ENCODE peak calls at places on chromosome 2, in eight cellular contexts. H, W, V, K, F, U, C and J are unnamed samples. For H3K9me3, the result is how much of the 10 kb centered on the place peaks cover.

GRCh38 chr2:29448238-29448637 is 333.0 kb downstream of the CLIP4 start:
- DNase-seq in F (no peak), W (no peak), K (no peak), C (no peak), H (no peak), V (no peak), U (no peak), J (no peak)

GRCh38 chr2:16224298-16225045 is 284.1 kb downstream of the MYCN start:
- DNase-seq in U (no peak), C (no peak), H (no peak), V (no peak), W (no peak), K (no peak), F (no peak), J (no peak)

GRCh38 chr2:163664610-163665009 is 71.2 kb downstream of the FIGN start:
- DNase-seq in V (no peak), U (no peak), C (no peak), K (no peak), H (no peak), W (no peak), F (no peak), J (no peak)

GRCh38 chr2:210620456-210620855 is 64.1 kb downstream of the CPS1 start:
- DNase-seq in H (no peak), W (no peak), V (peak), K (no peak), C (no peak), F (no peak), U (no peak), J (no peak)

GRCh38 chr2:180077295-180077906 is 70.3 kb upstream of the CWC22 start:
- DNase-seq in W (no peak), H (peak), V (peak), K (peak), U (no peak), C (no peak), F (no peak), J (no peak)

GRCh38 chr2:70645733-70646420 is 92.3 kb upstream of the TGFA start:
- DNase-seq in C (no peak), W (no peak), V (peak), U (no peak), H (no peak), K (peak), F (no peak), J (no peak)

GRCh38 chr2:206452750-206453149 is 9.4 kb downstream of the ADAM23 start:
- DNase-seq in W (peak), V (no peak), C (no peak), K (no peak), U (no peak), H (no peak), F (no peak), J (no peak)

GRCh38 chr2:189129971-189130370 is 49.6 kb downstream of the COL5A2 start:
- DNase-seq in V (no peak), F (no peak), C (no peak), H (no peak), K (no peak), W (no peak), U (no peak), J (no peak)

GRCh38 chr2:37020212-37020886 is 54.0 kb upstream of the STRN start:
- DNase-seq in K (no peak), C (peak), U (peak), H (no peak), F (no peak), V (no peak), W (peak), J (peak)

GRCh38 chr2:142291964-142292363 is 161.1 kb upstream of the LRP1B start:
- DNase-seq in W (no peak), V (peak), U (no peak), K (no peak), F (no peak), H (no peak), C (no peak), J (no peak)

GRCh38 chr2:23312996-23313606 is 71.9 kb upstream of the KLHL29 start:
- DNase-seq in U (no peak), V (peak), K (peak), W (no peak), H (peak), F (peak), C (no peak), J (no peak)

GRCh38 chr2:207617011-207617671 is 8.1 kb downstream of the METTL21A start:
- DNase-seq in W (no peak), H (peak), V (no peak), K (no peak), U (no peak), F (no peak), C (no peak), J (no peak)

GRCh38 chr2:96464061-96464460 is 41.1 kb downstream of the NEURL3 start:
- DNase-seq in H (no peak), F (no peak), V (no peak), K (no peak), C (no peak), W (no peak), U (no peak), J (no peak)

GRCh38 chr2:54803783-54804758 is 80.6 kb downstream of the EML6 start:
- DNase-seq in W (no peak), K (no peak), F (no peak), U (no peak), C (no peak), V (no peak), H (no peak), J (no peak)

GRCh38 chr2:37802106-37802791 is 122.8 kb upstream of the RMDN2 start:
- DNase-seq in K (no peak), F (no peak), H (no peak), W (no peak), V (no peak), C (no peak), U (no peak), J (no peak)

GRCh38 chr2:186105016-186105415 is 366.4 kb downstream of the FSIP2 start:
- DNase-seq in U (no peak), C (no peak), K (no peak), F (no peak), H (no peak), W (no peak), V (no peak), J (no peak)

GRCh38 chr2:187349328-187349944 is 98.6 kb downstream of the CALCRL start:
- DNase-seq in W (no peak), K (no peak), F (no peak), C (no peak), U (no peak), H (no peak), V (no peak), J (no peak)

GRCh38 chr2:210713122-210713521 is 156.7 kb downstream of the CPS1 start:
- DNase-seq in F (no peak), K (no peak), U (no peak), C (no peak), H (no peak), W (no peak), V (no peak), J (no peak)

GRCh38 chr2:118091140-118091478 is 2.8 kb downstream of the INSIG2 start:
- DNase-seq in U (no peak), C (no peak), K (no peak), F (no peak), H (no peak), V (no peak), W (no peak), J (no peak)

GRCh38 chr2:73050011-73050617 is 21.4 kb downstream of the SFXN5 start:
- DNase-seq in C (no peak), V (no peak), K (no peak), W (no peak), U (no peak), F (no peak), H (no peak), J (no peak)

GRCh38 chr2:109166811-109167210 is 37.8 kb downstream of the SH3RF3 start:
- DNase-seq in F (no peak), H (no peak), W (no peak), K (no peak), C (no peak), U (no peak), V (no peak), J (no peak)

GRCh38 chr2:208657468-208657867 is 250.9 kb downstream of the PTH2R start:
- DNase-seq in F (no peak), W (no peak), V (peak), H (no peak), C (no peak), K (no peak), U (no peak), J (no peak)

GRCh38 chr2:226649201-226649600 is 150.4 kb downstream of the IRS1 start:
- DNase-seq in K (no peak), C (no peak), W (no peak), V (no peak), U (no peak), F (no peak), H (no peak), J (no peak)
- H3K9me3 ChIP-seq in K (under half), C (under half), W (under half), V (under half), U (under half), F (under half), H (under half), J (under half)

GRCh38 chr2:106561356-106561755 is 74.2 kb downstream of the CD8B2 start:
- DNase-seq in F (no peak), C (no peak), K (no peak), H (no peak), W (no peak), V (no peak), U (no peak), J (no peak)

GRCh38 chr2:106562232-106562631 is 75.1 kb downstream of the CD8B2 start:
- DNase-seq in U (no peak), K (no peak), V (no peak), W (no peak), C (no peak), F (no peak), H (no peak), J (no peak)

GRCh38 chr2:106561803-106562202 is 74.6 kb downstream of the CD8B2 start:
- DNase-seq in K (no peak), C (no peak), U (no peak), H (no peak), W (no peak), F (no peak), V (no peak), J (no peak)

GRCh38 chr2:106560773-106561172 is 73.6 kb downstream of the CD8B2 start:
- DNase-seq in W (no peak), H (no peak), F (no peak), V (no peak), K (no peak), U (no peak), C (no peak), J (no peak)

GRCh38 chr2:106562826-106563594 is 75.8 kb downstream of the CD8B2 start:
- DNase-seq in H (no peak), F (no peak), K (no peak), W (no peak), C (no peak), U (no peak), V (no peak), J (peak)
- TF ChIP-seq CTCF in H (peak), F (no peak), K (no peak), W (peak), C (no peak), U (no peak), V (peak), J (no peak)

GRCh38 chr2:85886585-85886984 is 2.2 kb downstream of the ST3GAL5 start:
- DNase-seq in F (no peak), C (peak), V (peak), K (no peak), W (peak), U (peak), H (no peak), J (peak)
- H3K4me3 ChIP-seq in F (peak), C (peak), V (peak), K (no peak), W (peak), U (peak), H (no peak), J (no peak)

GRCh38 chr2:148680462-148680861 is 35.9 kb downstream of the EPC2 start:
- DNase-seq in K (no peak), F (no peak), H (no peak), U (no peak), C (no peak), W (no peak), V (no peak), J (no peak)
- H3K9me3 ChIP-seq in K (under half), F (under half), H (under half), U (under half), C (under half), W (under half), V (under half), J (under half)

DNA sequence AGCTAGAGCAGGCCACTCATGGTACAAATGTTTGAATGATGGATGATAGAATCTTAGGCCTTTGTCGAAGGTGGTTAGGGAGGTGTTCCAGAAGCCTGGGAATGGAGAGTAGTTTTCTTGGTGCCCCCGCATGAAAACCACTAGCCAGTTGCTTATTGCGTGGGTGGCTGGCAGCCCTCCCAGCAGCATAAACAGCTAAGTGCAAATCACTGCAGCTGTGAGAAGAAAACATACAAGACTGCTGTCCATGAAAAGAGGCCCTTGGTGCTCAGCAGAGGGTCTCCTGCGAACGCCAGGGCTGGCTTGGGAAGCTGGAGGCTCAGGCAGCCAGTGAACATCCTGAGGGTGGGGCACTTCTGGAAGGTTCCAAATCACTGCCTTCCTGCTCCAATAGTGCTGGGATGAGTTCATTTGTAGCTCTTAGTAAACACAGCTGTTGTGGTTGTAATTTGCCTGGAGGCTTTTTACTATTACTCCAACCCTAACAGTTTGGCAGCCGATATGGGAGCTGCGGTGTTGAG is 118.8 kb downstream of the MGAT5 start:
- DNase-seq in U (no peak), H (no peak), W (no peak), K (no peak), V (peak), C (no peak), F (no peak), J (no peak)
- TF ChIP-seq CTCF in U (no peak), H (no peak), W (no peak), K (no peak), V (no peak), C (no peak), F (no peak), J (no peak)

DNA sequence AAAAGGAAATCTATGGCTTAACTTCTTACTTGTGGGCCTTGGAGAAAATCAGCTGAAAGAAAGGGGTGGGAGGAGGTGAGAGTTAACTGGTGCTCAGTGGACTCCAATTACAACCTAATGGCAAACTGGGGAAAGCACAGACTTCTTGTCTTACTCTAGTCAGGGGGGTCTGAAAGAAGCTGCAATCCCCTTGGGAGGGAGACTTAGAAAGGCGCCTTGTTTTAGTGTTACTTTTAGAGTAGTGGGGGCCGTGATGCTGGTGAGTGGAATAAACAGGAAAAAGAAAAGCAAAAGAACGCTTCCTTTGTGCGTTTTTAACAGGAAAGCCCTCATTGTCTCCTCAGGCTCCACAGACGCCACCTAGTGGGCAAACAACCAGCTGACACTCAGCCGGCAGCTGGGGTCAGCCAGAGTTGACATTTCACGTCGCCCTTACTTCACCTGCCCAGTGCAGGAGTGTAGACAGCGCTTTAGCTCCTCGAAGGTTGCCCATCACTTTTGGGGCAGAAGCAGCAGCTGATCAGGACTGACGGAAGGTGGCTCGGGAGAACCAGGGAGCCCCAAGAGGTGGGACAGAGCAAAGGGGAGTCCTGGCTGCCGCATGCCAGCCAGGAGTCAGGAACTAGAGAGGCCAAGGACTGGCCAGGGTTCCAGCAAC is 55.9 kb upstream of the GORASP2 start:
- DNase-seq in C (peak), F (peak), U (peak), W (peak), V (peak), H (peak), K (peak), J (peak)
- H3K4me3 ChIP-seq in C (peak), F (peak), U (peak), W (no peak), V (peak), H (peak), K (no peak), J (no peak)

GRCh38 chr2:5230879-5231278 is 461.3 kb upstream of the SOX11 start:
- DNase-seq in C (no peak), W (no peak), F (no peak), K (no peak), V (no peak), H (no peak), U (no peak), J (no peak)
- H3K9me3 ChIP-seq in C (under half), W (under half), F (under half), K (under half), V (under half), H (under half), U (under half), J (under half)

DNA sequence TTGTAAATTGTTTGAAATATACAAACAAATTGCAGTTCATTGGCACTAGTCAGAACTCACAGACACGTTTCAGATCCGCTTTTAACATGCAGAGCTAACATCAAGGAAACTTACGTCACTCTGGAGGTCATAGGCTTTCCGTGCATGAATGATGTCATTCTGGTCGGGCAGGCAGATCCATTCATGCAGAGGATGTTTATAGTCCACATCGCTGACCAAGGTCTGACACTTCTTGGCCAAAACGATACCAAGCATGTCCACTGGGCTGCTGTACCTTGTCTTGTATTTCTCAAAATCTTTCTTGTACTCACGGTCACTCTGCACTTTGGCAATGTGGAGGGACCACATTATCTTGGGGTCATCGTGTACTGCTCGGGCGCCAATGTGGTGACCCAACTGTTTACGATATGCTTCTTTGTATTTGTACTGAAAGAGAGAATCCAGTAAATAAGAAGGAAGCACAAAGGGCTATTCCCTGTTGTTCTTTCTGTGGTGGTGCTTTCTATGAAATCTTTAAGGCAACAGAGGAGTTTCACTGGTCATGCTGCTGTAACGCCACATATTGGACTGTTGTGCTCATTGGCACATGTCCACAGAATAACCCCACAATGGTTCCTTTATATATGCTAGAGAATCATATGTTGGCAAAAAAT is 114.8 kb downstream of the NEB start:
- DNase-seq in U (no peak), K (peak), W (peak), C (no peak), H (no peak), V (peak), F (no peak), J (no peak)
- TF ChIP-seq CTCF in U (no peak), K (no peak), W (no peak), C (no peak), H (no peak), V (no peak), F (no peak), J (no peak)

GRCh38 chr2:27072950-27073349 is 1.5 kb upstream of the OST4 start:
- DNase-seq in V (no peak), F (no peak), W (no peak), U (no peak), K (no peak), H (no peak), C (no peak), J (no peak)
- H3K4me3 ChIP-seq in V (no peak), F (no peak), W (no peak), U (no peak), K (no peak), H (no peak), C (no peak), J (no peak)

GRCh38 chr2:3911891-3912455 is 208.6 kb downstream of the DCDC2C start:
- DNase-seq in U (no peak), V (no peak), K (no peak), C (no peak), F (no peak), W (no peak), H (no peak), J (no peak)

GRCh38 chr2:3914243-3914642 is 210.9 kb downstream of the DCDC2C start:
- DNase-seq in C (no peak), H (no peak), U (no peak), V (peak), W (no peak), F (peak), K (no peak), J (no peak)

GRCh38 chr2:3913252-3913651 is 209.9 kb downstream of the DCDC2C start:
- DNase-seq in K (no peak), V (peak), W (no peak), C (no peak), F (no peak), H (no peak), U (no peak), J (no peak)
- H3K9me3 ChIP-seq in K (under half), V (under half), W (under half), C (under half), F (under half), H (under half), U (under half), J (under half)